ENCODE peak calls at places on chromosomes 5 and 9, in ten cellular contexts. C, M, A, L, S, H, F, Q, E and U are unnamed samples.

GRCh38 chr5:58922392-58923171 is 339.7 kb downstream of the RAB3C start:
- DNase-seq in C (no peak), M (no peak), A (peak), L (no peak), S (peak), H (no peak), F (peak), Q (peak), E (no peak), U (peak)

GRCh38 chr5:164301708-164302107 is 796.3 kb downstream of the MAT2B start:
- DNase-seq in C (no peak), M (no peak), A (no peak), L (no peak), S (no peak), H (no peak), F (no peak), Q (no peak), E (no peak), U (no peak)

GRCh38 chr5:151095341-151096000 is 14.6 kb upstream of the TNIP1 start:
- DNase-seq in C (no peak), M (no peak), A (peak), L (no peak), S (no peak), H (no peak), F (no peak), Q (no peak), E (no peak), U (peak)

GRCh38 chr9:105993051-105993854 is 298.9 kb downstream of the TMEM38B start:
- DNase-seq in C (no peak), M (no peak), A (no peak), L (no peak), S (no peak), H (no peak), F (no peak), Q (no peak), E (no peak), U (no peak)

GRCh38 chr5:143014017-143014651 is 244.0 kb downstream of the ARHGAP26 start:
- DNase-seq in C (no peak), M (no peak), A (peak), L (no peak), S (no peak), H (no peak), F (peak), Q (no peak), E (no peak), U (no peak)

GRCh38 chr5:74367931-74368330 is 272.6 kb downstream of the ENC1 start:
- DNase-seq in C (no peak), M (no peak), A (no peak), L (no peak), S (no peak), H (no peak), F (no peak), Q (peak), E (no peak), U (no peak)

GRCh38 chr9:100498592-100498991 is 25.6 kb downstream of the TMEFF1 start:
- DNase-seq in C (no peak), M (no peak), A (no peak), L (no peak), S (no peak), H (no peak), F (no peak), Q (no peak), E (no peak), U (no peak)

GRCh38 chr5:44388504-44389409 is 463 bp downstream of the FGF10 start:
- DNase-seq in C (no peak), M (no peak), A (peak), L (no peak), S (no peak), H (no peak), F (no peak), Q (peak), E (no peak), U (peak)

GRCh38 chr5:42719034-42719433 is 37.6 kb upstream of the CCDC152 start:
- DNase-seq in C (no peak), M (no peak), A (no peak), L (no peak), S (no peak), H (no peak), F (no peak), Q (no peak), E (no peak), U (no peak)

GRCh38 chr5:150505816-150506215 is 2.1 kb upstream of the NDST1 start:
- DNase-seq in C (no peak), M (no peak), A (no peak), L (no peak), S (no peak), H (no peak), F (no peak), Q (no peak), E (no peak), U (no peak)

GRCh38 chr5:94969174-94969573 is 315.7 kb downstream of the MCTP1 start:
- DNase-seq in C (peak), M (no peak), A (no peak), L (no peak), S (no peak), H (no peak), F (no peak), Q (no peak), E (no peak), U (no peak)

GRCh38 chr9:110343537-110343936 is 5.9 kb upstream of the TXNDC8 start:
- DNase-seq in C (no peak), M (no peak), A (no peak), L (no peak), S (no peak), H (no peak), F (no peak), Q (no peak), E (no peak), U (no peak)

GRCh38 chr5:75239681-75240080 is 3.0 kb upstream of the ANKRD31 start:
- DNase-seq in C (peak), M (no peak), A (no peak), L (peak), S (no peak), H (no peak), F (no peak), Q (no peak), E (no peak), U (no peak)

GRCh38 chr5:135029468-135030122 is 4.4 kb downstream of the PITX1 start:
- DNase-seq in C (no peak), M (no peak), A (no peak), L (no peak), S (no peak), H (no peak), F (no peak), Q (no peak), E (no peak), U (no peak)

GRCh38 chr9:73643379-73644013 is 491.8 kb downstream of the ANXA1 start:
- DNase-seq in C (no peak), M (no peak), A (no peak), L (no peak), S (no peak), H (no peak), F (no peak), Q (no peak), E (peak), U (no peak)

GRCh38 chr5:42666821-42667325 is 89.7 kb upstream of the CCDC152 start:
- DNase-seq in C (no peak), M (no peak), A (no peak), L (no peak), S (no peak), H (no peak), F (no peak), Q (no peak), E (no peak), U (no peak)

GRCh38 chr9:132973713-132974112 is 4.8 kb upstream of the GFI1B start:
- DNase-seq in C (peak), M (no peak), A (peak), L (no peak), S (no peak), H (no peak), F (no peak), Q (no peak), E (peak), U (no peak)

GRCh38 chr5:72412283-72413055 is 92.3 kb downstream of the PTCD2 start:
- DNase-seq in C (no peak), M (no peak), A (no peak), L (no peak), S (no peak), H (no peak), F (no peak), Q (no peak), E (no peak), U (no peak)

GRCh38 chr9:137550958-137551655 is 572 bp upstream of the MRPL41 start:
- DNase-seq in C (peak), M (no peak), A (no peak), L (peak), S (peak), H (no peak), F (no peak), Q (peak), E (peak), U (no peak)

GRCh38 chr5:171470420-171470819 is 51.0 kb downstream of the FGF18 start:
- DNase-seq in C (no peak), M (no peak), A (no peak), L (no peak), S (no peak), H (no peak), F (no peak), Q (no peak), E (no peak), U (no peak)

GRCh38 chr9:93898502-93899426 is 56.4 kb downstream of the BARX1 start:
- DNase-seq in C (no peak), M (no peak), A (no peak), L (no peak), S (no peak), H (no peak), F (peak), Q (peak), E (no peak), U (no peak)

GRCh38 chr9:95907794-95908193 is 32.3 kb downstream of the ERCC6L2 start:
- DNase-seq in C (no peak), M (no peak), A (no peak), L (no peak), S (no peak), H (no peak), F (no peak), Q (no peak), E (no peak), U (no peak)

GRCh38 chr9:109769250-109769649 is 10.7 kb upstream of the PALM2AKAP2 start:
- DNase-seq in C (no peak), M (no peak), A (no peak), L (no peak), S (no peak), H (no peak), F (no peak), Q (no peak), E (no peak), U (no peak)

GRCh38 chr5:55708732-55709131 is 3.4 kb downstream of the SLC38A9 start:
- DNase-seq in C (no peak), M (no peak), A (no peak), L (no peak), S (no peak), H (no peak), F (no peak), Q (no peak), E (no peak), U (no peak)

GRCh38 chr9:117145811-117146490 is 268.9 kb downstream of the ASTN2 start:
- DNase-seq in C (no peak), M (no peak), A (no peak), L (no peak), S (no peak), H (no peak), F (no peak), Q (no peak), E (no peak), U (no peak)

GRCh38 chr5:76527685-76528161 is 95.5 kb downstream of the F2RL2 start:
- DNase-seq in C (no peak), M (no peak), A (no peak), L (peak), S (no peak), H (no peak), F (no peak), Q (no peak), E (no peak), U (no peak)

GRCh38 chr9:115494393-115494792 is 376.4 kb upstream of the TNC start:
- DNase-seq in C (no peak), M (no peak), A (no peak), L (no peak), S (no peak), H (no peak), F (no peak), Q (no peak), E (no peak), U (no peak)

DNA sequence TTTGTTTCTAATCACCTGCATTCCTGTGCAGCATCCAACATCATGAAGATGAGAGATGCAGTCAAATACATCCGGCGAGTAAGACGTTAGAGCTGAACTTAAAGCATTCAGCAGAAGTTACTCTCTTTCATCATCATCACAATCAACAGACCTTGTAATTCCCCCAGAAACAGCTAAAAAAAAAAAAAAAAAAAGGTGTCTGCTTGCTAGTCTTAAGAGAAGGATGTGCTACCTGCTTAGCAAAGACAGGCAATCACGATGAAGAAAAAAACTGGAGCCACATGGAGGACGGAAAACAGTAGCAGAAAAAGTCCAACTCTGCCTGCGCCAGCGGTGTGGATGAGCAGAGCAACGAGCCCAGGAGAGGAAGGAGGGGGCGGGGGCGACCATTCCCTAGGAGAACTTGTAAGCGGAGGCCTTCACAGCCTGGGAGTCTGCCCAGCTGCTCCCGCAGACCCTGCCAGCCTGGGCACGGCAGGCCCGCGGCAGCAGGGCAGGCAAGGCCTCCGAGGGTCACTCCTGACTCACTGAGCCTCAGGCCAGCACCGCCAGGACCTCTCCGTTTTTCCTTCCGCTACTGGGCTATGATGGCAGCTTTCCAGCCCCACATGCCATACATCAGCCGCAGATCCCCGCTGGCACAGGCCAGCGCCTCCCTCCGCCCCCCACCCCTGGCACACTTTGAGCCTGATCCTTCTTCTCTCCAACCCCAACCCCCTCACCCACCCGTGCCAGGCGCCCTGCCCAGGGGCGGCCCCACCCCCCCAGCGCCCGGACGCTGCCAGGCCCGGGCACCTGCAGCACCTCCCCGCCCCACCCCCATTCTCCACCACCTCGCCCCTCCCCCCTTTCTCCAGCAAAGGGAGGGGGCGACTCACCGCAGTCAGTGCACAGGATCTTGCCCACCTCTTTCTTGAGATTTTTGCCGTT is 1.3 kb downstream of the NRG2 start:
- DNase-seq in C (no peak), M (no peak), A (peak), L (no peak), S (peak), H (no peak), F (no peak), Q (peak), E (peak), U (peak)
- H3K4me3 ChIP-seq in C (peak), M (peak), A (peak), L (peak), S (peak), H (peak), F (peak), Q (peak), E (peak), U (peak)

GRCh38 chr9:135908334-135909204 is 1.2 kb upstream of the CAMSAP1 start:
- DNase-seq in C (no peak), M (no peak), A (no peak), L (no peak), S (no peak), H (no peak), F (peak), Q (no peak), E (no peak), U (peak)
- TF ChIP-seq POLR2A in C (no peak), M (no peak), A (no peak), L (no peak), S (no peak), H (no peak), F (no peak), Q (no peak), E (no peak), U (no peak)

DNA sequence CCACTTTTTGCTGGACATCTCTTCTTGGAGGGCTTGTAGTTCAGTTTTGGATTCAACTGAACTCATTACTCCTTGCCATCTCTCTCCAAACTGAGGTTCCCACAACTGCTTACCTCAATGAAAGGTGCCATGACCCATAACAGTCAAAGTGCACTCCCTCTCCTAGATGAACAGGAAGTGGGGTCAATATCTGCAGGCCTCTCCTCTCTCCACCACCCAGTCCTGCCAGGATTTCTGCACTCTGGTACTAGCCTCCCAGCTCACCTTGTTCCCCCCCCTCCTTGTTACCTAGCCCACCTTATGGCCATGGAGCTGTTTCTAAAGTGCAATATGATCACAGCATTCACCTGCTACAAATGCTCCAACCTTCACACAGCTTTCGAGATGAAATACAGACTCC is 5.9 kb downstream of the LHFPL2 start:
- DNase-seq in C (no peak), M (no peak), A (no peak), L (no peak), S (no peak), H (no peak), F (no peak), Q (no peak), E (no peak), U (no peak)
- H3K4me3 ChIP-seq in C (no peak), M (no peak), A (no peak), L (no peak), S (no peak), H (no peak), F (no peak), Q (no peak), E (no peak), U (no peak)

GRCh38 chr5:113292535-113292934 is 142.3 kb downstream of the TSSK1B start:
- DNase-seq in C (no peak), M (no peak), A (no peak), L (no peak), S (no peak), H (no peak), F (no peak), Q (no peak), E (no peak), U (no peak)

GRCh38 chr5:113293068-113293571 is 141.7 kb downstream of the TSSK1B start:
- DNase-seq in C (no peak), M (no peak), A (no peak), L (no peak), S (no peak), H (no peak), F (no peak), Q (no peak), E (no peak), U (peak)

GRCh38 chr5:113295111-113295539 is 139.7 kb downstream of the TSSK1B start:
- DNase-seq in C (no peak), M (no peak), A (no peak), L (no peak), S (no peak), H (no peak), F (no peak), Q (no peak), E (no peak), U (no peak)

GRCh38 chr5:113293613-113294340 is 141.0 kb downstream of the TSSK1B start:
- DNase-seq in C (no peak), M (no peak), A (no peak), L (no peak), S (peak), H (no peak), F (no peak), Q (no peak), E (no peak), U (peak)

GRCh38 chr5:113294341-113295110 is 140.3 kb downstream of the TSSK1B start:
- DNase-seq in C (peak), M (no peak), A (peak), L (no peak), S (peak), H (peak), F (peak), Q (peak), E (peak), U (peak)
- TF ChIP-seq POLR2A in C (peak), M (no peak), A (peak), L (no peak), S (peak), H (peak), F (peak), Q (peak), E (no peak), U (peak)

GRCh38 chr9:131271506-131271931 is 4.8 kb downstream of the FAM78A start:
- DNase-seq in C (no peak), M (no peak), A (no peak), L (no peak), S (no peak), H (no peak), F (no peak), Q (no peak), E (no peak), U (no peak)
- H3K4me3 ChIP-seq in C (no peak), M (no peak), A (no peak), L (no peak), S (no peak), H (peak), F (no peak), Q (no peak), E (no peak), U (no peak)

GRCh38 chr9:111350556-111350955 is 20.5 kb upstream of the OR2K2 start:
- DNase-seq in C (no peak), M (no peak), A (no peak), L (no peak), S (no peak), H (no peak), F (no peak), Q (no peak), E (no peak), U (no peak)
- TF ChIP-seq POLR2A in C (no peak), M (no peak), A (no peak), L (no peak), S (no peak), H (no peak), F (no peak), Q (no peak), E (no peak), U (no peak)